ENCODE peak calls at places on chromosomes 1 and 21, in four cellular contexts. One of them, this sample, is unnamed.

GRCh38 chr1:167493372-167493771 is 25.0 kb downstream of the CD247 start:
- DNase-seq in AG04450: no peak
- DNase-seq in breast epithelium: no peak
- DNase-seq in tibial artery: no peak
- DNase-seq in this sample: no peak

GRCh38 chr1:244256086-244256485 is 195.6 kb downstream of the ADSS2 start:
- DNase-seq in AG04450: no peak
- DNase-seq in breast epithelium: no peak
- DNase-seq in tibial artery: no peak
- DNase-seq in this sample: no peak

GRCh38 chr1:226066415-226067077 is 4.0 kb downstream of the H3-3A start:
- DNase-seq in AG04450: no peak
- DNase-seq in breast epithelium: no peak
- DNase-seq in tibial artery: no peak
- DNase-seq in this sample: no peak

GRCh38 chr1:212600980-212601379 is 7.6 kb upstream of the ATF3 start:
- DNase-seq in AG04450: no peak
- DNase-seq in breast epithelium: no peak
- DNase-seq in tibial artery: no peak
- DNase-seq in this sample: no peak

GRCh38 chr1:2204384-2205190 is 10.0 kb upstream of the FAAP20 start:
- DNase-seq in AG04450: no peak
- DNase-seq in breast epithelium: no peak
- DNase-seq in tibial artery: peak; percentile 95
- DNase-seq in this sample: peak; percentile 94

GRCh38 chr1:46180082-46180616 is 3.9 kb upstream of the P3R3URF start:
- DNase-seq in AG04450: no peak
- DNase-seq in breast epithelium: no peak
- DNase-seq in tibial artery: no peak
- DNase-seq in this sample: no peak

GRCh38 chr1:184388671-184389292 is 2.0 kb downstream of the C1orf21 start:
- DNase-seq in AG04450: no peak
- DNase-seq in breast epithelium: no peak
- DNase-seq in tibial artery: no peak
- DNase-seq in this sample: no peak

GRCh38 chr1:51642739-51643142 is 25.8 kb downstream of the OSBPL9 start:
- DNase-seq in AG04450: peak; percentile 85
- DNase-seq in breast epithelium: no peak
- DNase-seq in tibial artery: no peak
- DNase-seq in this sample: no peak

GRCh38 chr1:182927693-182928433 is 25.1 kb downstream of the SHCBP1L start:
- DNase-seq in AG04450: no peak
- DNase-seq in breast epithelium: no peak
- DNase-seq in tibial artery: no peak
- DNase-seq in this sample: no peak

GRCh38 chr21:46425566-46425965 is 33.1 kb upstream of the DIP2A start:
- DNase-seq in AG04450: no peak
- DNase-seq in breast epithelium: peak; percentile 20
- DNase-seq in tibial artery: no peak
- DNase-seq in this sample: no peak

GRCh38 chr1:201266774-201267173 is 16.5 kb upstream of the PKP1 start:
- DNase-seq in AG04450: peak; percentile 72
- DNase-seq in breast epithelium: peak; percentile 27
- DNase-seq in tibial artery: no peak
- DNase-seq in this sample: no peak

DNA sequence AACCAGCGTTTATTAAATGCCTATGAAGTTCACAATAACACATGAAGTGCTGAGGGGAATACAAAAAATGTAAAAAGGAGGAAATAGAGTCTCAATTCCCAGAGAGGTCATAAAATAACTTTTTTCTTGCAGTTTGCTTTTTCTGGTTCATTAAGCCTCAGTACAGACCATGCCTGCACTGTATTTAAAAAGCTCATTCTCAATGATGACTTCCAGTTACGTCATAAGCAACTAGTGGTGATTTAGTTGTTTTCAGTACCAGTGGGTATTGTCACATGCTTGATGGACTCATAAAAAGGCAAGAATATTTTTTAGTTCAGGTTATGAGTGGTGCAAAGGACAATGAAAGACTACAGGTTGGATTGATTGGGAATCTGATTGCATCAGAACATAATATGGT is 160.1 kb upstream of the UBE2U start:
- DNase-seq in AG04450: no peak
- DNase-seq in breast epithelium: no peak
- DNase-seq in tibial artery: no peak
- DNase-seq in this sample: no peak
- H3K27ac ChIP-seq in AG04450: no peak overlapping the region
- H3K27ac ChIP-seq in breast epithelium: no peak overlapping the region
- H3K27ac ChIP-seq in tibial artery: peak overlapping the region; percentile 83
- H3K27ac ChIP-seq in this sample: peak overlapping the region; percentile 89

GRCh38 chr1:196558424-196558823 is 49.8 kb downstream of the KCNT2 start:
- DNase-seq in AG04450: peak; percentile 6
- DNase-seq in breast epithelium: no peak
- DNase-seq in tibial artery: no peak
- DNase-seq in this sample: no peak
- H3K4me3 ChIP-seq in AG04450: peak overlapping the region; percentile 29
- H3K4me3 ChIP-seq in breast epithelium: peak overlapping the region; percentile 35
- H3K4me3 ChIP-seq in tibial artery: peak overlapping the region; percentile 33
- H3K4me3 ChIP-seq in this sample: peak overlapping the region; percentile 53

GRCh38 chr21:34524671-34525601 is 12.9 kb upstream of the KCNE1 start:
- DNase-seq in AG04450: no peak
- DNase-seq in breast epithelium: no peak
- DNase-seq in tibial artery: no peak
- DNase-seq in this sample: no peak
- TF ChIP-seq CTCF in AG04450: no peak
- TF ChIP-seq CTCF in breast epithelium: no peak
- TF ChIP-seq CTCF in tibial artery: no peak
- TF ChIP-seq CTCF in this sample: no peak

GRCh38 chr1:119569095-119569494 is 62.1 kb downstream of the HSD3B1 start:
- DNase-seq in AG04450: no peak
- DNase-seq in breast epithelium: no peak
- DNase-seq in tibial artery: no peak
- DNase-seq in this sample: no peak
- H3K27ac ChIP-seq in AG04450: no peak overlapping the region
- H3K27ac ChIP-seq in breast epithelium: no peak overlapping the region
- H3K27ac ChIP-seq in tibial artery: no peak overlapping the region
- H3K27ac ChIP-seq in this sample: no peak overlapping the region

DNA sequence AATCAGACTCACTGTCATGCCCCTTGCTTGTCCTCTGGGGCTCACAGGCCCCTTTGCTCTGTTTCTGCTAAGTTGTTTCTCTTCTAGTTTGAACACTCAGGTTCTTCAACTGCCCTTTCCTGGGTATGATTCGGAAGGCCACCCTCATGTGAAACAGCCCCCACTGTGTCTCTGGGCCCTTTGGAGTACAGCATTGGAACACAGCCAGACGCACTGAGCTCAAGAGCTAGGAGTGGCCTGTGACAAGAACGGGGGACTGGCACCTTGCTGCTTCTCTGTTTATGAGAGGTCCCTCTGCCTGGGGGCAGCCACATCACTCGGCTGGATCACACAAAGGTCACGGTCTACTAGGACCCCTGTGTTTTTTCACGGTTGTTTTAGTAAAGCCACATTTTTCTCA is 114.4 kb upstream of the ZC3H12A start:
- DNase-seq in AG04450: no peak
- DNase-seq in breast epithelium: no peak
- DNase-seq in tibial artery: no peak
- DNase-seq in this sample: no peak
- H3K4me3 ChIP-seq in AG04450: no peak overlapping the region
- H3K4me3 ChIP-seq in breast epithelium: no peak overlapping the region
- H3K4me3 ChIP-seq in tibial artery: no peak overlapping the region
- H3K4me3 ChIP-seq in this sample: no peak overlapping the region